ENCODE peak calls at places on chromosomes 4 and X, in four cellular contexts. W is GM12878, S is HepG2, J is K562. Y is an unnamed sample.

GRCh38 chr4:87071401-87071800 is 136.6 kb downstream of the AFF1 start:
- DNase-seq in W (no peak), S (no peak), J (no peak), Y (no peak)

GRCh38 chr4:142248946-142249345 is 597.2 kb downstream of the INPP4B start:
- DNase-seq in W (no peak), S (no peak), J (no peak), Y (no peak)

GRCh38 chrX:65528705-65529340 is 5.8 kb downstream of the LAS1L start:
- DNase-seq in W (no peak), S (no peak), J (peak; percentile 55), Y (peak; percentile 77)

GRCh38 chr4:41538017-41538733 is at the start of gene LIMCH1:
- DNase-seq in W (no peak), S (no peak), J (no peak), Y (no peak)

GRCh38 chr4:82500106-82500738 is 61.6 kb downstream of the TMEM150C start:
- DNase-seq in W (no peak), S (no peak), J (no peak), Y (no peak)

GRCh38 chr4:186475202-186475601 is 80.2 kb downstream of the MTNR1A start:
- DNase-seq in W (no peak), S (no peak), J (no peak), Y (no peak)

GRCh38 chrX:103519389-103519788 is at the start of gene RAB40A:
- DNase-seq in W (no peak), S (no peak), J (no peak), Y (no peak)

GRCh38 chrX:7262551-7262950 is 114.6 kb upstream of the PUDP start:
- DNase-seq in W (no peak), S (no peak), J (no peak), Y (no peak)

GRCh38 chr4:157992038-157992706 is 180.7 kb downstream of the GASK1B start:
- DNase-seq in W (no peak), S (peak; percentile 60), J (peak; percentile 57), Y (peak; percentile 12)

GRCh38 chr4:38565271-38566199 is 98.5 kb upstream of the KLF3 start:
- DNase-seq in W (no peak), S (no peak), J (peak; percentile 68), Y (no peak)

GRCh38 chr4:19936471-19936870 is 315.2 kb upstream of the SLIT2 start:
- DNase-seq in W (no peak), S (no peak), J (no peak), Y (no peak)

GRCh38 chr4:11529625-11530201 is 101.0 kb upstream of the HS3ST1 start:
- DNase-seq in W (no peak), S (no peak), J (no peak), Y (no peak)

GRCh38 chr4:6423575-6423974 is 48.8 kb downstream of the PPP2R2C start:
- DNase-seq in W (peak; percentile 49), S (no peak), J (no peak), Y (no peak)

GRCh38 chrX:153226344-153227190 is 47.5 kb downstream of the MAGEA1 start:
- DNase-seq in W (no peak), S (no peak), J (peak; percentile 96), Y (peak; percentile 71)

GRCh38 chr4:29224911-29225310 is 1495.3 kb upstream of the PCDH7 start:
- DNase-seq in W (no peak), S (no peak), J (no peak), Y (no peak)

GRCh38 chrX:101450951-101451350 is 34.3 kb upstream of the ARMCX4 start:
- DNase-seq in W (no peak), S (no peak), J (no peak), Y (no peak)

GRCh38 chrX:37646254-37646653 is 39.3 kb upstream of the XK start:
- DNase-seq in W (no peak), S (no peak), J (no peak), Y (peak; percentile 7)

GRCh38 chrX:54181196-54181953 is 1.7 kb downstream of the FAM120C start:
- DNase-seq in W (no peak), S (no peak), J (peak; percentile 2), Y (no peak)

GRCh38 chr4:109990307-109991257 is 77.9 kb downstream of the EGF start:
- DNase-seq in W (peak; percentile 87), S (no peak), J (no peak), Y (no peak)

GRCh38 chr4:73735231-73735630 is 5.1 kb upstream of the CXCL8 start:
- DNase-seq in W (peak; percentile 79), S (no peak), J (peak; percentile 29), Y (no peak)

GRCh38 chrX:41373989-41374606 is 40.1 kb downstream of the DDX3X start:
- DNase-seq in W (no peak), S (no peak), J (no peak), Y (no peak)

GRCh38 chrX:13180807-13181206 is 136.4 kb upstream of the FAM9C start:
- DNase-seq in W (no peak), S (no peak), J (no peak), Y (no peak)

GRCh38 chr4:57154191-57154590 is 44.0 kb upstream of the IGFBP7 start:
- DNase-seq in W (no peak), S (no peak), J (no peak), Y (no peak)

GRCh38 chr4:185754961-185755360 is 57.0 kb downstream of the SORBS2 start:
- DNase-seq in W (no peak), S (no peak), J (no peak), Y (no peak)

GRCh38 chr4:39786838-39787237 is 88.9 kb downstream of the UBE2K start:
- DNase-seq in W (no peak), S (no peak), J (no peak), Y (no peak)

GRCh38 chr4:1223841-1224809 is 24.8 kb downstream of the CTBP1 start:
- DNase-seq in W (no peak), S (no peak), J (no peak), Y (no peak)

GRCh38 chr4:14111730-14112171 is 484.2 kb upstream of the BOD1L1 start:
- DNase-seq in W (no peak), S (no peak), J (no peak), Y (no peak)

GRCh38 chr4:24482871-24483270 is 101.5 kb downstream of the DHX15 start:
- DNase-seq in W (no peak), S (no peak), J (no peak), Y (no peak)

GRCh38 chr4:38177035-38177791 is 217.0 kb downstream of the PTTG2 start:
- DNase-seq in W (no peak), S (no peak), J (no peak), Y (no peak)

GRCh38 chr4:126899382-126899801 is 733.4 kb upstream of the INTU start:
- DNase-seq in W (no peak), S (no peak), J (no peak), Y (no peak)
- TF ChIP-seq FOXK2 in W (no peak), S (no peak), J (no peak), Y (no peak)

DNA sequence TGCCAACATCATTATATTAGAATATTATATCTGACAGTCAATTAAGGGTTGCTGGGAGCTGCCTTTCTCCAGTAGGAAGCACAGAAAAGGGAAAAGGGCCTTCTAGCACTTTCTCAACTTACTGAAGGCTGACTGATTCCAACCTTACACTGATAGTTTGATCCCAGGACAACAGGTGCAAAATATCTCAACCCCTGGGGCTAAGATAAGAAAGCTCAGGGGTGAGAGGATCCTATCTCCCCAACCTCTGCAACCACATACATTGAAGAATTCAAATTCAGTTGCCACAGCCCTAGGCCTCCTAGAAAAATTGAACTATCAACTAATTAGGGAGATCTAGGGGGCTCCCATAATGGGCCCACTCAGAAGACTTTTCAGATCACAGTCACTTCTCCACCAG is 179.1 kb upstream of the GPRIN3 start:
- DNase-seq in W (no peak), S (no peak), J (no peak), Y (no peak)
- TF ChIP-seq FOXK2 in W (no peak), S (no peak), J (no peak), Y (no peak)

GRCh38 chr4:99651811-99652545 is 5.7 kb downstream of the C4orf54 start:
- DNase-seq in W (no peak), S (no peak), J (no peak), Y (no peak)
- TF ChIP-seq FOXK2 in W (no peak), S (no peak), J (no peak), Y (no peak)

DNA sequence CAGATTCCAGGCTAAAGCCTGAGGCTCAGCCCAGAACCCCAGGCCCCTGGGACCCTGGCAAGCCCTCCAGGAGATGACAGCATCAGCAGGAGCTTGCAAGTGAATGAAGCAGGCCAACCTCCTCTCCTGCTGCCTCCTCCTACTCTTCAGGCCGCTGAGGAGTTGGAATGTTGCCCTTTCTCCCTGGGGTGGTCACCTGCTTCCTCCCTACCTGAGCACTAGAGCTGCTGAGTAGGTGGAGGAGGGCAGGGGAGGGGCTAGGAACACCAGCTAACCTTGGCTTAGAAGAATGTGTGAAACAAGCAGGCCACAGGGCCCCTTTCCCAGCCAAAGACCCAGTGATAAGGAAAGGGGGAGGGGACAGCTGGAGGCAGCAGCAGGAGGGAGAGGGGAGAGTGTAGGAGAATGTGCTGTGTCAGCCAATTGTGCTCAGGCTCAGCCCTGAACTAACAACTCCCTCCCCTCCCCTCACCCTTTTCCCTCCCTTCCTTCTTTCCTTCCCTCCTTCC is 58.0 kb downstream of the PJA1 start:
- DNase-seq in W (no peak), S (no peak), J (peak; percentile 75), Y (peak; percentile 48)
- TF ChIP-seq FOXK2 in W (no peak), S (no peak), J (no peak), Y (no peak)

GRCh38 chr4:167032876-167033275 is 201.4 kb downstream of the SPOCK3 start:
- DNase-seq in W (no peak), S (no peak), J (no peak), Y (no peak)

GRCh38 chr4:167028976-167029375 is 205.3 kb downstream of the SPOCK3 start:
- DNase-seq in W (no peak), S (no peak), J (no peak), Y (no peak)

GRCh38 chr4:167034983-167035382 is 199.3 kb downstream of the SPOCK3 start:
- DNase-seq in W (no peak), S (no peak), J (no peak), Y (no peak)

GRCh38 chr4:167035390-167035789 is 198.9 kb downstream of the SPOCK3 start:
- DNase-seq in W (no peak), S (no peak), J (no peak), Y (no peak)

GRCh38 chr4:167031534-167032156 is 202.6 kb downstream of the SPOCK3 start:
- DNase-seq in W (no peak), S (no peak), J (no peak), Y (no peak)
- TF ChIP-seq FOXK2 in W (no peak), S (no peak), J (no peak), Y (no peak)

DNA sequence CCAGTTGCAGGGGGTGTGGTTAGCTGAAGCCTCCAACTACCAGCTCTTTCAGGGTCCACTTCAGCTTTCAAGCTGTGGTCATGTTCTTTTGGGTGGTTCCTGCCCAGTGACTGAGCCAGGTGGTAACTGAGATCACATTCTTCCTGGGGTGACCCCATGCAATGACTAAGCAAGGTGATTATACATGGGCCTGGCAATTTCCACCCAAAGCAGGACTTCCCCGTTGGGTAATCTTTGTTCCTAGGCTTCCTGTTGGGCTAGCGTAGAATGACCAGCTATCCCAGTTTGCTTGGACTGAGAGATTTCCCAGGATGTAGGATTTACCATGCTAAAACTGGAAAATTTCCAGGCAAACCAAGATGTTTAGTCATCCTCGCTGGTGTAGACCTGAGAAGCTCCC is 18.4 kb upstream of the MAGEB17 start:
- DNase-seq in W (no peak), S (no peak), J (no peak), Y (no peak)
- TF ChIP-seq FOXK2 in W (no peak), S (no peak), J (no peak), Y (no peak)

GRCh38 chr4:102299708-102300107 is 45.6 kb downstream of the SLC39A8 start:
- DNase-seq in W (no peak), S (peak; percentile 21), J (peak; percentile 79), Y (peak; percentile 61)
- TF ChIP-seq FOXK2 in W (no peak), S (no peak), J (no peak), Y (no peak)

GRCh38 chr4:47705326-47705981 is 132.4 kb downstream of the CORIN start:
- DNase-seq in W (no peak), S (peak; percentile 36), J (peak; percentile 23), Y (peak; percentile 7)
- TF ChIP-seq FOXK2 in W (no peak), S (no peak), J (no peak), Y (no peak)